ENCODE peak calls at places on chromosomes 11 and 22, in seven cellular contexts. Q is H1, D is A549, B is endothelial cell of umbilical vein, S is IMR-90, V is heart left ventricle, I is tibial nerve. L is an unnamed sample.

GRCh38 chr11:102798012-102798746 is at the start of gene MMP1:
- DNase-seq in Q (no peak), D (no peak), B (peak), S (peak), V (no peak), I (no peak), L (no peak)

GRCh38 chr11:130775306-130776043 is 140.8 kb downstream of the SNX19 start:
- DNase-seq in Q (no peak), D (peak), B (no peak), S (peak), V (no peak), I (no peak), L (no peak)

GRCh38 chr11:16169541-16169940 is 186.8 kb downstream of the SOX6 start:
- DNase-seq in Q (no peak), D (no peak), B (no peak), S (peak), V (no peak), I (no peak), L (no peak)

GRCh38 chr11:124595302-124595701 is 15.9 kb upstream of the PANX3 start:
- DNase-seq in Q (no peak), D (no peak), B (no peak), S (no peak), V (no peak), I (no peak), L (no peak)

GRCh38 chr11:61880050-61880449 is 11.3 kb downstream of the FADS3 start:
- DNase-seq in Q (no peak), D (no peak), B (no peak), S (no peak), V (no peak), I (no peak), L (no peak)

GRCh38 chr11:29527391-29527936 is 489.4 kb downstream of the KCNA4 start:
- DNase-seq in Q (no peak), D (peak), B (peak), S (peak), V (no peak), I (no peak), L (no peak)

GRCh38 chr11:46216040-46216764 is 61.3 kb upstream of the CREB3L1 start:
- DNase-seq in Q (no peak), D (no peak), B (no peak), S (peak), V (no peak), I (no peak), L (no peak)

GRCh38 chr11:1260023-1260501 is 37.2 kb downstream of the MUC5B start:
- DNase-seq in Q (no peak), D (peak), B (no peak), S (no peak), V (peak), I (no peak), L (no peak)

GRCh38 chr11:129279326-129280026 is 87.4 kb upstream of the ARHGAP32 start:
- DNase-seq in Q (peak), D (peak), B (peak), S (peak), V (peak), I (peak), L (no peak)

GRCh38 chr11:2912498-2912897 is 16.7 kb downstream of the PHLDA2 start:
- DNase-seq in Q (no peak), D (peak), B (peak), S (peak), V (no peak), I (no peak), L (no peak)

GRCh38 chr11:45384711-45385241 is 98.6 kb upstream of the SYT13 start:
- DNase-seq in Q (no peak), D (no peak), B (no peak), S (no peak), V (no peak), I (no peak), L (no peak)

GRCh38 chr22:40533712-40534378 is 102.7 kb downstream of the MRTFA start:
- DNase-seq in Q (no peak), D (peak), B (peak), S (peak), V (no peak), I (no peak), L (no peak)

DNA sequence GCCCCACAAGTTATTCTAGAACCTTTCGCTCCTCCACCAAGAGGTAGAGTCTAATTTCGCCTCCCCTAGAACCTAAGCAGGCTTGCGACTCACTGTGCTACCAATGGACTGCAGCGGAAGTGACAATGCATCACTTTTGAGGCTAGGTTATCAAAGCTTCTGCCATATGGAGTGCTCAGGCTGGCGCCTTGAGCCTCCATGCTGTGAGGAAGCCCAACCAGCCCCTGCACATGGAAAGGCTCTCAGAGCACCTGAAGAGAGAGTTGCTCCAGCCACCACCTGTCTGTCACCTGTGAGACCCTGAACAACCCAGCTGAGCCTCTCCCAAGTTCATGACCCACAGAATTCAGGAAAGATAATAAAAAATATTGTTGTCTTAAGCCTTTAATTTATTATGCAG is 29.3 kb upstream of the CBX7 start:
- DNase-seq in Q (no peak), D (no peak), B (no peak), S (no peak), V (no peak), I (no peak), L (no peak)
- H3K27ac ChIP-seq in Q (no peak), D (no peak), B (no peak), S (no peak), V (no peak), I (no peak), L (no peak)

DNA sequence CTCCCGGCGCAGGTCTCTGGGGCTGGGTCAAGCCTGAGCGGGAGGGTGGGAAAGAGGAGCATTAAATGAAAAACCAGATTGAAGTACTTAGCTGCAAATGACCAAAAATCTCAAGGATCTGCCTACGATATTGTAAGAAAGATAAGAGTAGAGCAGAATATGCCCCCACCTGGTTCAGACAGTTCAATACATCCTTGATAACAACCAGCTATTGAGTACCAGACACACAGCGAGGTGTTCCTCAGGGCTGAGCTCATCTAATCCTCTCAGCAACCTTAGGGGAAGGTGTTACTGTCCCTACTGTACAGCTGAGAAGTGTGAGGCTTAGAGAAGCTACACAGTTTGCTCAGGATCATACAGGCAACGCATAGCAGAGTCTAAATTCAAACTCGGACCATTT is 27.4 kb upstream of the HMGXB4 start:
- DNase-seq in Q (peak), D (no peak), B (no peak), S (no peak), V (no peak), I (no peak), L (no peak)
- H3K4me3 ChIP-seq in Q (no peak), D (no peak), B (no peak), S (no peak), V (no peak), I (no peak), L (no peak)

GRCh38 chr11:74018331-74019005 is 9.6 kb upstream of the UCP3 start:
- DNase-seq in Q (no peak), D (no peak), B (no peak), S (peak), V (peak), I (peak), L (no peak)
- TF ChIP-seq POLR2A in Q (no peak), D (no peak), B (no peak), S (no peak), V (peak), I (no peak), L (no peak)

GRCh38 chr11:76653674-76654309 is 16.8 kb downstream of the LRRC32 start:
- DNase-seq in Q (no peak), D (no peak), B (no peak), S (peak), V (no peak), I (peak), L (no peak)
- H3K27ac ChIP-seq in Q (no peak), D (no peak), B (no peak), S (peak), V (peak), I (peak), L (peak)

GRCh38 chr22:49849161-49850020 is 4.3 kb upstream of the ZBED4 start:
- DNase-seq in Q (no peak), D (no peak), B (no peak), S (no peak), V (no peak), I (no peak), L (no peak)
- H3K4me3 ChIP-seq in Q (peak), D (peak), B (peak), S (peak), V (peak), I (peak), L (peak)

GRCh38 chr11:127071606-127072005 is 71.0 kb upstream of the KIRREL3 start:
- DNase-seq in Q (no peak), D (no peak), B (no peak), S (no peak), V (no peak), I (no peak), L (no peak)
- TF ChIP-seq POLR2A in Q (no peak), D (no peak), B (no peak), S (no peak), V (no peak), I (no peak), L (no peak)

GRCh38 chr22:50699754-50700386 is 27.2 kb downstream of the SHANK3 start:
- DNase-seq in Q (no peak), D (no peak), B (no peak), S (no peak), V (peak), I (no peak), L (no peak)
- H3K27ac ChIP-seq in Q (no peak), D (no peak), B (no peak), S (no peak), V (no peak), I (no peak), L (no peak)

GRCh38 chr11:118622376-118623290 is 15.2 kb downstream of the PHLDB1 start:
- DNase-seq in Q (no peak), D (peak), B (peak), S (peak), V (peak), I (no peak), L (no peak)

GRCh38 chr11:118623291-118623655 is 15.9 kb downstream of the PHLDB1 start:
- DNase-seq in Q (no peak), D (peak), B (peak), S (peak), V (peak), I (no peak), L (no peak)

GRCh38 chr11:118620529-118621070 is 13.2 kb downstream of the PHLDB1 start:
- DNase-seq in Q (no peak), D (no peak), B (no peak), S (no peak), V (peak), I (no peak), L (no peak)

GRCh38 chr11:118621071-118621815 is 13.8 kb downstream of the PHLDB1 start:
- DNase-seq in Q (peak), D (no peak), B (peak), S (peak), V (peak), I (peak), L (no peak)

GRCh38 chr11:118621898-118622375 is 14.5 kb downstream of the PHLDB1 start:
- DNase-seq in Q (no peak), D (no peak), B (peak), S (no peak), V (no peak), I (no peak), L (no peak)
- H3K4me3 ChIP-seq in Q (peak), D (no peak), B (peak), S (peak), V (peak), I (peak), L (peak)